ENCODE peak calls at places on chromosomes 11 and 22, in nine cellular contexts. D, X, H, A, U, W, P, T and B are unnamed samples.

GRCh38 chr11:9738700-9739099 is 74.8 kb downstream of the SWAP70 start:
- DNase-seq in D (no peak), X (no peak), H (no peak), A (no peak), U (no peak), W (no peak), P (no peak), T (no peak), B (no peak)

GRCh38 chr11:72639475-72640375 is 34.5 kb downstream of the PDE2A start:
- DNase-seq in D (no peak), X (no peak), H (no peak), A (no peak), U (no peak), W (no peak), P (no peak), T (no peak), B (no peak)

GRCh38 chr11:46920709-46921108 is 2.4 kb upstream of the LRP4 start:
- DNase-seq in D (no peak), X (peak; percentile 94), H (no peak), A (peak; percentile 59), U (no peak), W (no peak), P (peak; percentile 45), T (no peak), B (peak; percentile 84)

GRCh38 chr11:8649361-8649760 is 33.1 kb downstream of the TRIM66 start:
- DNase-seq in D (no peak), X (peak; percentile 46), H (no peak), A (no peak), U (no peak), W (no peak), P (no peak), T (no peak), B (peak; percentile 46)

GRCh38 chr22:44572414-44573207 is 74.6 kb upstream of the RTL6 start:
- DNase-seq in D (no peak), X (no peak), H (no peak), A (no peak), U (no peak), W (no peak), P (no peak), T (peak; percentile 48), B (no peak)

GRCh38 chr11:121372671-121373429 is 79.3 kb upstream of the SORL1 start:
- DNase-seq in D (no peak), X (no peak), H (no peak), A (no peak), U (no peak), W (no peak), P (no peak), T (no peak), B (no peak)

GRCh38 chr22:44309137-44309536 is 3.6 kb downstream of the SHISAL1 start:
- DNase-seq in D (peak; percentile 27), X (peak; percentile 89), H (no peak), A (peak; percentile 80), U (no peak), W (no peak), P (peak; percentile 43), T (no peak), B (peak; percentile 90)

GRCh38 chr22:46945481-46945880 is 183.0 kb downstream of the TBC1D22A start:
- DNase-seq in D (no peak), X (no peak), H (no peak), A (no peak), U (no peak), W (no peak), P (no peak), T (no peak), B (no peak)

DNA sequence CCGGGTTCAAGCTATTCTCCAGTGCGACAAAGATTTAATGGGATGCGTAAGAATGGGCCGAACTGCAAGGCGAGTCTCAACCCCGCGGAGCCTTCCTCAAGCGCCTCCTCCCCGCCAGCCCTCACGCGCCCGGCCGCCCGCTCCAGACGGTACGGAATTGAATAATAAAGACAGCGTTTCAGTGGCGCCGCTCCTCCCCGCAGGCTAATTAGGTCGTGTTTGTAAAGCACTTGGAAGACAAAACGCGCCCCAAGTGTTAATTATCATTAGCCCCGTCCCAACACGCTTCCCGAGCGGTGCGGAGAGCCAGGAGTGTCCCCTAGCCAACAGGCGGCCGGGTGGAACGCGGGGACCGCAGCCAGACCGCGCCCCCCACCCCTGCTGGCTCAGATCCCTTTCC is 192.0 kb downstream of the BUD13 start:
- DNase-seq in D (no peak), X (no peak), H (peak; percentile 19), A (no peak), U (no peak), W (no peak), P (no peak), T (no peak), B (no peak)
- H3K27me3 ChIP-seq in D (peaks cover 36% of the 10 kb centered on the region), X (peaks cover 23% of the 10 kb centered on the region), H (peaks cover 32% of the 10 kb centered on the region), A (peaks cover 7% of the 10 kb centered on the region), U (peaks cover 44% of the 10 kb centered on the region), W (peaks cover 4% of the 10 kb centered on the region), P (peaks cover 76% of the 10 kb centered on the region), T (no peaks in the 10 kb centered on the region), B (peaks cover 86% of the 10 kb centered on the region)

GRCh38 chr11:69983571-69983877 is 94.6 kb upstream of the ANO1 start:
- DNase-seq in D (no peak), X (no peak), H (no peak), A (no peak), U (no peak), W (no peak), P (no peak), T (no peak), B (no peak)

GRCh38 chr11:69982675-69983570 is 95.2 kb upstream of the ANO1 start:
- DNase-seq in D (no peak), X (no peak), H (no peak), A (no peak), U (no peak), W (no peak), P (no peak), T (no peak), B (no peak)

GRCh38 chr11:69984457-69985261 is 93.5 kb upstream of the ANO1 start:
- DNase-seq in D (no peak), X (no peak), H (no peak), A (no peak), U (no peak), W (no peak), P (no peak), T (no peak), B (no peak)

GRCh38 chr11:69985331-69985653 is 92.8 kb upstream of the ANO1 start:
- DNase-seq in D (no peak), X (no peak), H (no peak), A (no peak), U (no peak), W (no peak), P (no peak), T (no peak), B (no peak)

DNA sequence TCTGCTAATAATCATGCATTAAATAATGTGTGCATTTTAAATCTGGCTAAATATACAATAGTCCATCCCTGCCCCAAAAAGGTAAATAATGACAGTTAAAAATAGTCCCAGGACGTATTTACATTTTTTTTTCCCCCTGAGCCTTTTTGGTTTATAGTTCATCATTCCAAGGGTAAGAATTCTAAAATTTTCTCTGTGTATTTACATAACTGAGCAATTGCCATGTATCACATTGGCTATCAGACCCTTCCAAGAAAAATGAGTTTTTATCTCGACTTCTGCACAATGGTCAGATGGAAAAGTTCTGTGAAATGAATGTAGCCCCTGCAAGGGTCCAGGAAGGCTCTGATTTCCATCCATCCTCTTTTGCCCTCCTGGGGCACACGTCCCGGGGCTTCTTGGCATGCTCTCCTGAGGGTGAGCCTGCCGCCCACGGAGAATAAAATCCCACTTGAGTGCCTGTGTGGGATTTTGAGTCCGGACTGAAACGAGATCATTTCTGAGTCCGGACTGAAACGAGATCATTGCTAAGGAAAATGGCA is 94.1 kb upstream of the ANO1 start:
- DNase-seq in D (no peak), X (no peak), H (no peak), A (no peak), U (no peak), W (no peak), P (no peak), T (no peak), B (no peak)
- H3K27me3 ChIP-seq in D (peaks cover 42% of the 10 kb centered on the region), X (peaks cover 19% of the 10 kb centered on the region), H (peaks cover 67% of the 10 kb centered on the region), A (no peaks in the 10 kb centered on the region), U (peaks cover 25% of the 10 kb centered on the region), W (peaks cover 4% of the 10 kb centered on the region), P (peaks cover 68% of the 10 kb centered on the region), T (no peaks in the 10 kb centered on the region), B (peaks cover 48% of the 10 kb centered on the region)

GRCh38 chr22:27068121-27068520 is 410.7 kb downstream of the MIAT start:
- DNase-seq in D (no peak), X (no peak), H (no peak), A (no peak), U (no peak), W (no peak), P (no peak), T (no peak), B (no peak)
- H3K27me3 ChIP-seq in D (no peaks in the 10 kb centered on the region), X (peaks cover 13% of the 10 kb centered on the region), H (peaks cover 3% of the 10 kb centered on the region), A (no peaks in the 10 kb centered on the region), U (no peaks in the 10 kb centered on the region), W (no peaks in the 10 kb centered on the region), P (peaks cover 14% of the 10 kb centered on the region), T (no peaks in the 10 kb centered on the region), B (peaks cover 41% of the 10 kb centered on the region)

GRCh38 chr11:119991022-119991404 is 146.9 kb downstream of the TRIM29 start:
- DNase-seq in D (no peak), X (no peak), H (no peak), A (no peak), U (no peak), W (no peak), P (no peak), T (no peak), B (no peak)
- H3K27me3 ChIP-seq in D (peaks cover 4% of the 10 kb centered on the region), X (no peaks in the 10 kb centered on the region), H (no peaks in the 10 kb centered on the region), A (no peaks in the 10 kb centered on the region), U (no peaks in the 10 kb centered on the region), W (no peaks in the 10 kb centered on the region), P (no peaks in the 10 kb centered on the region), T (no peaks in the 10 kb centered on the region), B (peaks cover 65% of the 10 kb centered on the region)

GRCh38 chr22:36573815-36574350 is 44.9 kb upstream of the EIF3D start:
- DNase-seq in D (no peak), X (no peak), H (no peak), A (no peak), U (no peak), W (no peak), P (no peak), T (no peak), B (no peak)
- H3K27me3 ChIP-seq in D (peaks cover 5% of the 10 kb centered on the region), X (peaks cover 5% of the 10 kb centered on the region), H (no peaks in the 10 kb centered on the region), A (no peaks in the 10 kb centered on the region), U (no peaks in the 10 kb centered on the region), W (no peaks in the 10 kb centered on the region), P (no peaks in the 10 kb centered on the region), T (no peaks in the 10 kb centered on the region), B (peaks cover 6% of the 10 kb centered on the region)

DNA sequence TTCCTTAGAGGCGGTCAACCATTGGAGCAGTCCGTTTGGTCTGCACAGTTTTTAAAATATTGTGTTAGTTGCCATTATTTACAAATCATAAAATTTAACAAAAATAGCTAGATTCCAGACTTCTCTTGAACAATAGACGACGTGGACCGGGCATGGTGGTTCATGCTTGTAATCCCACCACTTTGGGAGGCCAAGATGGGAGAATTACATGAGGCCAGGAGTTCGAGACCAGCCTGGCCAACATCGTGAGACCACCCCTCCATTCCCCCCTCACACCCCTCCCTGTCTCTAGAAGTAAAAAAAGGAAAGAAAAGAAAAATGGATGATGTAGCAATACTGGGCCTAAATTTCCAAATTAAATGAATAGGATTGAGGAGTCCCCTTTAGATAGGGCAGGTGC is 965 bp downstream of the SLC37A2 start:
- DNase-seq in D (no peak), X (no peak), H (no peak), A (no peak), U (no peak), W (no peak), P (no peak), T (no peak), B (no peak)
- H3K27me3 ChIP-seq in D (no peaks in the 10 kb centered on the region), X (no peaks in the 10 kb centered on the region), H (peaks cover 23% of the 10 kb centered on the region), A (no peaks in the 10 kb centered on the region), U (peaks cover 14% of the 10 kb centered on the region), W (peaks cover 24% of the 10 kb centered on the region), P (peaks cover 39% of the 10 kb centered on the region), T (no peaks in the 10 kb centered on the region), B (no peaks in the 10 kb centered on the region)